ENCODE peak calls at places on chromosomes 12 and 14, in six cellular contexts. X is breast epithelium; B is CD4-positive, CD25-positive, alpha-beta regulatory T cell; R is esophagus squamous epithelium; P is fibroblast of lung; Y is CD8-positive, alpha-beta memory T cell. G is an unnamed sample.

GRCh38 chr14:76908834-76909233 is 82.6 kb downstream of the LRRC74A start:
- DNase-seq in P (no peak), X (no peak), B (peak; percentile 84), R (no peak), Y (peak; percentile 66), G (peak; percentile 30)

GRCh38 chr12:13099910-13100609 is 3.4 kb downstream of the GSG1 start:
- DNase-seq in Y (no peak), P (no peak), R (no peak), B (no peak), X (no peak), G (no peak)

GRCh38 chr12:4526923-4527546 is 11.7 kb upstream of the RAD51AP1 start:
- DNase-seq in Y (no peak), X (no peak), B (peak; percentile 36), P (peak; percentile 7), R (no peak), G (no peak)

GRCh38 chr14:51074986-51075385 is 19.9 kb downstream of the TRIM9 start:
- DNase-seq in B (no peak), P (no peak), R (no peak), Y (no peak), X (no peak), G (no peak)

GRCh38 chr12:56188786-56189335 is 422 bp downstream of the SMARCC2 start:
- DNase-seq in X (no peak), B (no peak), P (no peak), R (no peak), Y (no peak), G (no peak)

GRCh38 chr12:42705863-42706262 is 116.3 kb upstream of the PRICKLE1 start:
- DNase-seq in R (no peak), B (no peak), Y (no peak), X (no peak), P (peak; percentile 99), G (no peak)

GRCh38 chr12:53190108-53190729 is 9.5 kb upstream of the CSAD start:
- DNase-seq in Y (peak; percentile 67), P (peak; percentile 65), R (no peak), X (peak; percentile 64), B (peak; percentile 57), G (peak; percentile 43)

GRCh38 chr14:99838555-99839193 is 45.5 kb downstream of the EML1 start:
- DNase-seq in B (no peak), X (no peak), Y (no peak), R (no peak), P (peak; percentile 57), G (no peak)

GRCh38 chr12:45878630-45879255 is 111.6 kb downstream of the SCAF11 start:
- DNase-seq in X (no peak), Y (peak; percentile 58), P (peak; percentile 8), B (peak; percentile 79), R (no peak), G (no peak)

GRCh38 chr14:80850197-80850814 is 91.2 kb downstream of the CEP128 start:
- DNase-seq in X (no peak), R (no peak), P (peak; percentile 30), B (peak; percentile 54), Y (no peak), G (no peak)

GRCh38 chr12:10088955-10089354 is 9.8 kb downstream of the CLEC1A start:
- DNase-seq in X (no peak), B (no peak), Y (no peak), R (no peak), P (no peak), G (no peak)

GRCh38 chr14:47763188-47763854 is 87.9 kb upstream of the MDGA2 start:
- DNase-seq in R (no peak), B (no peak), Y (no peak), X (no peak), P (no peak), G (no peak)

GRCh38 chr12:29971431-29971830 is 187.7 kb upstream of the TMTC1 start:
- DNase-seq in R (no peak), X (no peak), Y (no peak), B (no peak), P (no peak), G (no peak)

GRCh38 chr14:50954811-50955372 is 10.6 kb upstream of the PYGL start:
- DNase-seq in B (peak; percentile 34), R (no peak), X (no peak), Y (no peak), P (peak; percentile 69), G (no peak)

GRCh38 chr14:83217492-83217891 is 1683.8 kb upstream of the SEL1L start:
- DNase-seq in P (peak; percentile 1), X (no peak), Y (no peak), B (no peak), R (no peak), G (no peak)

GRCh38 chr14:39109893-39110715 is 4.0 kb upstream of the GEMIN2 start:
- DNase-seq in Y (no peak), P (no peak), B (no peak), X (no peak), R (no peak), G (no peak)

GRCh38 chr14:56378046-56378445 is 201.6 kb upstream of the TMEM260 start:
- DNase-seq in X (no peak), B (no peak), R (no peak), P (no peak), Y (no peak), G (no peak)

GRCh38 chr12:80056845-80057244 is 42.5 kb upstream of the OTOGL start:
- DNase-seq in B (no peak), P (peak; percentile 79), R (no peak), Y (no peak), X (no peak), G (no peak)

GRCh38 chr12:43847427-43847826 is 11.5 kb downstream of the TMEM117 start:
- DNase-seq in B (no peak), X (no peak), Y (no peak), P (peak; percentile 81), R (no peak), G (no peak)

GRCh38 chr12:123167329-123167728 is 16.4 kb upstream of the PITPNM2 start:
- DNase-seq in R (no peak), P (peak; percentile 8), X (no peak), B (no peak), Y (no peak), G (no peak)

GRCh38 chr12:131895640-131896079 is 1.2 kb downstream of the ULK1 start:
- DNase-seq in Y (peak; percentile 62), X (no peak), B (peak; percentile 67), P (no peak), R (no peak), G (no peak)

GRCh38 chr14:77467801-77468200 is 9.9 kb downstream of the AHSA1 start:
- DNase-seq in Y (no peak), R (no peak), B (no peak), P (no peak), X (no peak), G (no peak)

GRCh38 chr12:56521209-56521589 is 421 bp upstream of the RBMS2 start:
- DNase-seq in B (no peak), R (no peak), P (no peak), Y (no peak), X (no peak), G (no peak)

GRCh38 chr12:100970894-100971293 is 176.3 kb downstream of the ANO4 start:
- DNase-seq in R (no peak), B (no peak), Y (no peak), P (no peak), X (no peak), G (no peak)

GRCh38 chr12:87796961-87797516 is 232.2 kb downstream of the C12orf50 start:
- DNase-seq in X (no peak), P (no peak), Y (no peak), B (no peak), R (no peak), G (no peak)

GRCh38 chr12:87802721-87803011 is 226.5 kb downstream of the C12orf50 start:
- DNase-seq in X (no peak), P (no peak), R (no peak), Y (no peak), B (no peak), G (no peak)

GRCh38 chr12:87807127-87807526 is 222.1 kb downstream of the C12orf50 start:
- DNase-seq in Y (no peak), B (no peak), P (no peak), R (no peak), X (no peak), G (no peak)

GRCh38 chr12:87806310-87806709 is 222.9 kb downstream of the C12orf50 start:
- DNase-seq in B (no peak), R (no peak), X (no peak), P (no peak), Y (no peak), G (no peak)

GRCh38 chr12:87801860-87802720 is 227.1 kb downstream of the C12orf50 start:
- DNase-seq in B (no peak), R (no peak), P (peak; percentile 57), Y (no peak), X (no peak), G (no peak)
- H3K4me3 ChIP-seq in B (no peak overlapping the region), R (no peak overlapping the region), P (no peak overlapping the region), Y (no peak overlapping the region), X (no peak overlapping the region), G (no peak overlapping the region)

DNA sequence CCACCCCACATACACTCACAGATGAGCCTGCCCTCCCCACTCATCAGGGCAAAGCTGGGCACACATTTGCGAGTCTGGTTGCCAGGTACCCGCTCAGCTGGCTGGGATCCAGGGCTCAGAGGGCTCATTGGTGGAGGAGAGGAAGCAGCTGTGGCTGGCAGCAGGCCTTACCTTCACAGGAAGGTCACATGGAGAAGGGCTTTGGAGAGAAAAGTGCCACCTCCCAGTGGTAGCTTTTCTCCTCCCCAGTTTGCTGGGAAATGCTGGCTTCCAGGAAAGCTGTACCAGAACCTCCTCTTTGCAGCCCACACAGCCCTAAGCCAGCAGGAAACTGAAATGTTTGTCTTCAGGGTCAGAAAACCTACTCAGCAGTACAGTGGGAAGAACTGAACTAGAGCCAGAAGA is 55.6 kb downstream of the LGMN start:
- DNase-seq in P (peak; percentile 47), B (no peak), Y (peak; percentile 58), R (no peak), X (peak; percentile 72), G (peak; percentile 50)
- H3K27ac ChIP-seq in P (no peak overlapping the region), B (no peak overlapping the region), Y (no peak overlapping the region), R (no peak overlapping the region), X (peak overlapping the region; percentile 84), G (no peak overlapping the region)

GRCh38 chr12:124774462-124775167 is 89.0 kb downstream of the SCARB1 start:
- DNase-seq in B (peak; percentile 75), P (peak; percentile 99), R (no peak), Y (peak; percentile 70), X (no peak), G (no peak)
- H3K4me3 ChIP-seq in B (peak overlapping the region; percentile 76), P (peak overlapping the region; percentile 43), R (no peak overlapping the region), Y (peak overlapping the region; percentile 57), X (peak overlapping the region; percentile 4), G (no peak overlapping the region)

GRCh38 chr12:54394986-54395385 is 10.5 kb upstream of the ZNF385A start:
- DNase-seq in Y (no peak), P (no peak), B (no peak), R (no peak), X (no peak), G (no peak)

GRCh38 chr12:54392485-54393349 is 8.2 kb upstream of the ZNF385A start:
- DNase-seq in B (no peak), Y (no peak), P (no peak), R (no peak), X (no peak), G (no peak)

GRCh38 chr12:54393743-54394142 is 9.2 kb upstream of the ZNF385A start:
- DNase-seq in X (no peak), Y (no peak), R (no peak), P (no peak), B (no peak), G (no peak)

GRCh38 chr12:54394281-54394719 is 9.8 kb upstream of the ZNF385A start:
- DNase-seq in P (peak; percentile 34), B (peak; percentile 41), X (no peak), R (no peak), Y (no peak), G (no peak)

DNA sequence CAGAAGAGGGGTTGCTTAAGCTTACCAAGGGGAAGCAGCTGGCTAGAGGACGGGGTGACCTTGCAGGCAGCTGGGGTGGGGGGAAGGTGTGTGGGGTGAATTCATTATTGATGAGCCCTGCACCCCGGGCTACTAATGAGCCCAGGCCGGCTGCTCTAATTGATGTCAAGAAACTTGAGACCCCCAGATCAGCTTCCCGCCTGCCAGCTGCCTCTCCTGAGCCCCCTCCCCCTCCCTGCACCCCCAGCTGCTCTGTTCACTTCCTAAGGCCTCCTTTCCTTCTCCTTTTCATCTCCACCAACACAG is 8.8 kb upstream of the ZNF385A start:
- DNase-seq in P (no peak), Y (no peak), R (no peak), X (no peak), B (no peak), G (no peak)
- H3K27ac ChIP-seq in P (no peak overlapping the region), Y (no peak overlapping the region), R (peak overlapping the region; percentile 50), X (no peak overlapping the region), B (no peak overlapping the region), G (no peak overlapping the region)